ENCODE peak calls at places on chromosomes 2 and 18, in five cellular contexts. B is pancreas, M is HL-60, D is progenitor cell of endocrine pancreas, V is heart left ventricle. P is an unnamed sample.

GRCh38 chr18:9869713-9870430 is 15.9 kb upstream of the TXNDC2 start:
- DNase-seq in V (no peak), B (no peak), M (peak), D (no peak), P (no peak)

GRCh38 chr18:54871231-54871630 is 43.0 kb downstream of the RAB27B start:
- DNase-seq in B (no peak), V (no peak), D (no peak), M (no peak), P (no peak)

GRCh38 chr2:204860249-204860648 is 315.0 kb downstream of the PARD3B start:
- DNase-seq in B (no peak), V (no peak), D (no peak), M (no peak), P (no peak)

GRCh38 chr2:64699712-64700111 is 46.0 kb upstream of the SERTAD2 start:
- DNase-seq in V (no peak), M (no peak), B (no peak), D (no peak), P (no peak)

GRCh38 chr2:148876589-148877402 is 1.8 kb downstream of the KIF5C start:
- DNase-seq in V (no peak), B (peak), M (no peak), D (peak), P (peak)

GRCh38 chr2:148614332-148615049 is 30.1 kb upstream of the EPC2 start:
- DNase-seq in V (no peak), B (no peak), D (no peak), M (peak), P (no peak)

GRCh38 chr18:23143059-23143831 is 8.0 kb downstream of the CABLES1 start:
- DNase-seq in B (no peak), M (peak), V (no peak), D (no peak), P (no peak)

GRCh38 chr2:9681427-9681817 is 50.6 kb upstream of the YWHAQ start:
- DNase-seq in D (no peak), V (no peak), B (no peak), M (no peak), P (no peak)

GRCh38 chr2:206040525-206040924 is 45.4 kb downstream of the INO80D start:
- DNase-seq in B (no peak), M (no peak), V (no peak), D (no peak), P (no peak)

GRCh38 chr2:237514474-237515130 is 27.6 kb downstream of the MLPH start:
- DNase-seq in V (no peak), B (no peak), D (no peak), M (no peak), P (no peak)

GRCh38 chr2:224308267-224308911 is 93.5 kb downstream of the FAM124B start:
- DNase-seq in M (no peak), D (no peak), B (no peak), V (no peak), P (no peak)

GRCh38 chr2:9097239-9097638 is 93.8 kb upstream of the MBOAT2 start:
- DNase-seq in M (no peak), B (no peak), D (no peak), V (no peak), P (no peak)

GRCh38 chr18:54149078-54149697 is 75.3 kb downstream of the MBD2 start:
- DNase-seq in D (no peak), M (no peak), V (no peak), B (no peak), P (no peak)

GRCh38 chr18:5964108-5964507 is 68.8 kb upstream of the TMEM200C start:
- DNase-seq in B (no peak), V (no peak), M (no peak), D (no peak), P (no peak)

GRCh38 chr18:74836296-74837139 is 238.8 kb downstream of the ZNF407 start:
- DNase-seq in D (no peak), B (no peak), V (peak), M (peak), P (no peak)

DNA sequence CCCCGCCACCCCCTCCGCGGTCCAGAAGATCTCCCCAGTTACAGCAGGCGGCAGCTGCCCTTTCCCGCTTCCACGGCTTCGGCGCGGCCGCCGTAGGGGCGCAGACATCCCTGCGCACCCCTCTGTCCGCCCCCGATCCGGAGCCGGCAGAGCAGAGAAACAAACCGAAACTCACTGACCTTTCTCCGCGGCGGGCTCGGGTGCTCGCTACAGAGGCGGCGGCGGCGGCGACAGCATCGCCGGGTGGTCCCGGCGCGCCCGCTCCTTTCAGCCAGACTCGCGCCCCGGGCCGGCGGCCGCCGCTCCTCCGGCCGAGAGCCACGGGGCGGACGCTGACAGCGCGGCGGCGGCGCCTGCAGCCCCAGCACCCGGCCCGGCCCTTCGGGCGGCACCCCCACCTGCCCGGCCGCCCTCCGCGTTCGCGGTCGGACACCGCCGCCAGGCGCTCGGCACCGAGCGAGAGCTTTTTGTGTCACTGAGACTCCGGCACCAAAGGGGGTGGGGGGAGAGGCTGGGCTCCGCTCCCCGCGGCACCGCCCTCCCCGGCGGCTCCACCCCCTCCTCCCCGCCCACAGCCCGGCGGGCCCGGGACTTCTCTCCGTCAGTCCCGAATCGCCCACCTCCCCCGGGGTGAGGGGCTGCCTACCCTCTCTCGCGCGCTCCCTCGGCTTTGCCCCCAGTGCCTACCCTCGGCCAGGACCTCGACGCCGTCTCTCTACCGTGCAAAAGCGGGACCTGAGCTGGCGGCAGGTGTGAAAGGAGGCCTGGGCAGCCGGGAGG is 1.4 kb upstream of the RNF152 start:
- DNase-seq in M (peak), B (peak), V (peak), D (peak), P (peak)
- TF ChIP-seq CTCF in M (no peak), B (no peak), V (peak), D (peak), P (no peak)

DNA sequence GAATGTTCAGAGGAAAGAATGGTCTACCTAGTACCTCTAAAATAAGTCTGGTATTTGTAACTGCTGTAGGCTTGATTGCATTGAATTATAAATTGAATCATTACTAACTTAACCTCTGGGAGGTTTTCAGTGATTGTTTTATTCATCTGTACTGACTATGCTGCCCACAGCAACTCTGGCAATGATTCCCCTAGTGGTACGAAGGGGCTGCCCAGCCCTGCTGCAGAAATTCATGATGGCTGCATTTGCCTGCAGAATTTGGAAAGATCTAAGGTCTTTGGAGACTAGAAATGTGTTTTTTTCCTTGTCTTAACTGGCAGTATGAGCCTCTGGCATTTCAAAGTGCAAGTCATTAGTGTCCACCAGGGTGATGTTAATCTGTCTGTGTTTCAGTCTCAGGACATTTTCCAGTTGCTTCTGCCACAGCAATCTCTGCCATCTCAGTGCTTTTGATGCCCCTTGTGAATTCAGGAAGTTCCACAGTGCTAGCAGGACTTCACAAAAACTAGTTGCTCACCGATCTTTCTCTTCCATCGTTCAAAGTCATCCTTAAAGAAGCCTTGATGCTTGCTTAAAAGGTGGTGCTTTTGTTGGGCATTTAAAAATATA is 13.5 kb upstream of the LRPPRC start:
- DNase-seq in M (no peak), V (no peak), D (no peak), B (no peak), P (no peak)
- TF ChIP-seq CTCF in M (no peak), V (no peak), D (peak), B (no peak), P (peak)

GRCh38 chr2:121550669-121551068 is 20.0 kb downstream of the RNU4ATAC start:
- DNase-seq in V (no peak), M (no peak), D (no peak), B (no peak), P (no peak)
- TF ChIP-seq CTCF in V (no peak), M (no peak), D (no peak), B (no peak), P (no peak)

GRCh38 chr2:197383825-197384224 is 51.0 kb downstream of the SF3B1 start:
- DNase-seq in D (no peak), V (no peak), B (no peak), M (no peak), P (no peak)
- TF ChIP-seq CTCF in D (no peak), V (no peak), B (no peak), M (no peak), P (no peak)

GRCh38 chr2:156064540-156064939 is 268.0 kb downstream of the NR4A2 start:
- DNase-seq in D (no peak), V (no peak), M (no peak), B (no peak), P (no peak)

GRCh38 chr2:156065912-156066311 is 266.6 kb downstream of the NR4A2 start:
- DNase-seq in B (no peak), V (no peak), D (no peak), M (peak), P (no peak)
- TF ChIP-seq CTCF in B (peak), V (no peak), D (peak), M (no peak), P (no peak)

GRCh38 chr2:107276034-107276433 is 390.1 kb upstream of the ST6GAL2 start:
- DNase-seq in V (no peak), D (no peak), B (no peak), M (no peak), P (no peak)
- TF ChIP-seq CTCF in V (no peak), D (no peak), B (no peak), M (no peak), P (no peak)

DNA sequence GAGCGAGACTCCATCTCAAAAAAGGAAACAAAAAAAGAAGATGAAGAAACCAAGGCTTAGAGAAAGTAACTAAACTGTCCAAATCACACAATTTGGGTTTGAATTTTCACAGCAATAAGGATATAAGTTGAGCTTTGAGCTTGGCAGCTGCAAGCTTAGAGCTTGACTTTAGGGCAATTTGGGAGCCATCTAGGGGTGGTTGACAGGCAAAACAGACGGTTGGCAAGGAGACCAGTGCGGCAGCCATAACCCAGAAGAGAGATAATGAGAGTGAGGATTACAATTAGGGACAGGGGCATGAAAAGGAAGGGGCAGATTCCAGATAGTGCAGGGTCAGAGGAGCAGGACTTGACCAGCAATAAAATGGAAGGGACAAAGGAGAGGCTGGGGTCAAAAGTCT is 382.2 kb upstream of the HNRNPA3 start:
- DNase-seq in M (peak), D (no peak), V (no peak), B (no peak), P (peak)
- TF ChIP-seq CTCF in M (no peak), D (no peak), V (no peak), B (no peak), P (no peak)

DNA sequence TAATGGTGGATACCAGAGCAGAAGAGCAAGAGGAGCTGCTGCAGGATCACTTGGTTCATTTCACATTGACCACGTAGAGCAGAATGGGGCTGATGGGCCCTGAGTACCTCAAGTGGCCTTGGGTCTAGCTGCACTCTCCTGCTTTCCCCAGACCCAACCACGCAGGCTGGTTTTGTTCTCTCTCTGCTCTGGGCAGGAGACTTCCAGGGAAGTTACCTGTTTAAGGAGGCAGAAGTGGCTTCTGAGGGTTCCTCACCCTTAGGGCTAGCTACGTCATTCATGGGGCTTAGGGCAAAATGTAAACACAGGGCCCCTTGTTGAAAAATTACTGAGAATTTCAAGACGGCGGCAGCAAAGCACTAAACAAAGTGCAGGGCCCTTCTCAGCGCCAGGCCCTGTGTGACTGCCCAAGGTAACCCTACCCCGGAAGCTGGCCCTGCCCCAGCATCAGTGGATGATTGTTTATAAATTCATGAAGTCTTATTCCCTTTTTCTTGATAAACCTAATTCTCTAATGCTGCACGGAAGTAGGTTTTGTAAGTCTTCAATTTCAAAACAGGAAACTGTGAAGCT is 75.9 kb downstream of the TMEM182 start:
- DNase-seq in B (no peak), V (no peak), M (peak), D (no peak), P (no peak)
- TF ChIP-seq CTCF in B (no peak), V (no peak), M (no peak), D (no peak), P (no peak)

DNA sequence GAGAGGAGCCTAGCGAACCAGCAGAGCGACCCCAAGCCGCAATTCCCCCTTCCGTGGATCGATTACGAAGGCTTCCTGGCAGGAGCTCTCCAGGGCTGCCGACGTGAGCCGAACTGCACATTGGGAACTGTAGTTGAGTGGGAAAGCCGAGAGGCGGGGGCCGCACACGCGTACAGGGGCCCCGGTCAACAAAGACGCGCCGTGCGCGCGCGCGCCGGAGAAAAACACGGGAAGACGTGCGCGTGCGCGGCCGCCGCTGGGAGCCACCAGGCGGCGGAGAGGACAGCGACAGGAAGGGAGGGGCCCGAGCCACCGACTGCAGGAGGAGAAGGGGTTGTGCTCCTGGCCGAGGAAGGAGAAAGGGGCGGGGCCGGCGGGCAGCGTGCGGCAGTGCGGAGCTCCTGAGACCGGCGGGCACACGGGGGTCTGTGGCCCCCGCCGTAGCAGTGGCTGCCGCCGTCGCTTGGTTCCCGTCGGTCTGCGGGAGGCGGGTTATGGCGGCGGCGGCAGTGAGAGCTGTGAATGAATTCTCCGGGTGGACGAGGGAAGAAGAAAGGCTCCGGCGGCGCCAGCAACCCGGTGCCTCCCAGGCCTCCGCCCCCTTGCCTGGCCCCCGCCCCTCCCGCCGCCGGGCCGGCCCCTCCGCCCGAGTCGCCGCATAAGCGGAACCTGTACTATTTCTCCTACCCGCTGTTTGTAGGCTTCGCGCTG is at the start of gene SPAST:
- DNase-seq in B (peak), V (peak), M (peak), D (peak), P (peak)
- TF ChIP-seq CTCF in B (peak), V (peak), M (no peak), D (peak), P (peak)

P was measured in endothelial cell.